ENCODE peak calls at places on chromosomes 5 and 9, in nine cellular contexts. A, N, R, C, I, L, O, U and Q are unnamed samples.

GRCh38 chr5:176823076-176823481 is 12.7 kb downstream of the UNC5A start:
- DNase-seq in A (no peak), N (no peak), R (no peak), C (no peak), I (no peak), L (no peak), O (no peak), U (no peak), Q (peak; percentile 93)

GRCh38 chr5:93164690-93165089 is 416.3 kb downstream of the NR2F1-AS1 start:
- DNase-seq in A (no peak), N (no peak), R (no peak), C (peak; percentile 61), I (peak; percentile 47), L (no peak), O (no peak), U (no peak), Q (peak; percentile 24)

GRCh38 chr5:174338204-174339010 is 292.9 kb downstream of the NSG2 start:
- DNase-seq in A (no peak), N (no peak), R (no peak), C (no peak), I (no peak), L (no peak), O (no peak), U (no peak), Q (no peak)

GRCh38 chr9:137683307-137683864 is 64.6 kb downstream of the EHMT1 start:
- DNase-seq in A (no peak), N (no peak), R (no peak), C (no peak), I (no peak), L (no peak), O (no peak), U (no peak), Q (no peak)

GRCh38 chr9:97845130-97845529 is 7.9 kb upstream of the FOXE1 start:
- DNase-seq in A (no peak), N (no peak), R (no peak), C (no peak), I (no peak), L (no peak), O (no peak), U (no peak), Q (no peak)

GRCh38 chr5:162806195-162806594 is 631.2 kb upstream of the CCNG1 start:
- DNase-seq in A (no peak), N (no peak), R (no peak), C (no peak), I (no peak), L (no peak), O (no peak), U (no peak), Q (no peak)

GRCh38 chr5:35205186-35205585 is 25.1 kb downstream of the PRLR start:
- DNase-seq in A (no peak), N (no peak), R (no peak), C (no peak), I (no peak), L (no peak), O (no peak), U (no peak), Q (no peak)

GRCh38 chr9:110133608-110134214 is 74.2 kb downstream of the C9orf152 start:
- DNase-seq in A (no peak), N (no peak), R (no peak), C (no peak), I (peak; percentile 53), L (no peak), O (no peak), U (no peak), Q (no peak)

GRCh38 chr9:120532475-120532874 is 47.5 kb downstream of the CDK5RAP2 start:
- DNase-seq in A (no peak), N (no peak), R (no peak), C (no peak), I (peak; percentile 82), L (peak; percentile 60), O (no peak), U (no peak), Q (peak; percentile 24)

GRCh38 chr9:87959916-87960581 is 14.3 kb downstream of the CDK20 start:
- DNase-seq in A (peak; percentile 20), N (no peak), R (no peak), C (no peak), I (no peak), L (no peak), O (no peak), U (no peak), Q (no peak)

GRCh38 chr9:29211681-29212589 is 1638.7 kb upstream of the C9orf72 start:
- DNase-seq in A (no peak), N (no peak), R (no peak), C (no peak), I (peak; percentile 47), L (peak; percentile 50), O (peak; percentile 80), U (no peak), Q (peak; percentile 80)

GRCh38 chr9:6355728-6356127 is 27.6 kb downstream of the TPD52L3 start:
- DNase-seq in A (peak; percentile 17), N (no peak), R (no peak), C (peak; percentile 42), I (no peak), L (no peak), O (peak; percentile 35), U (no peak), Q (no peak)

GRCh38 chr5:73826301-73826700 is 200.3 kb downstream of the ARHGEF28 start:
- DNase-seq in A (no peak), N (no peak), R (no peak), C (no peak), I (no peak), L (peak; percentile 67), O (no peak), U (no peak), Q (no peak)

GRCh38 chr5:158877706-158878105 is 222.0 kb downstream of the EBF1 start:
- DNase-seq in A (no peak), N (no peak), R (no peak), C (no peak), I (no peak), L (no peak), O (no peak), U (no peak), Q (no peak)

GRCh38 chr5:142939884-142940283 is 169.7 kb downstream of the ARHGAP26 start:
- DNase-seq in A (no peak), N (no peak), R (no peak), C (no peak), I (no peak), L (no peak), O (no peak), U (no peak), Q (no peak)

GRCh38 chr9:130301483-130302286 is 36.1 kb downstream of the HMCN2 start:
- DNase-seq in A (peak; percentile 25), N (no peak), R (no peak), C (no peak), I (no peak), L (no peak), O (no peak), U (no peak), Q (no peak)
- TF ChIP-seq CTCF in A (no peak), N (no peak), R (no peak), C (no peak), I (no peak), L (no peak), O (no peak), U (no peak), Q (no peak)

DNA sequence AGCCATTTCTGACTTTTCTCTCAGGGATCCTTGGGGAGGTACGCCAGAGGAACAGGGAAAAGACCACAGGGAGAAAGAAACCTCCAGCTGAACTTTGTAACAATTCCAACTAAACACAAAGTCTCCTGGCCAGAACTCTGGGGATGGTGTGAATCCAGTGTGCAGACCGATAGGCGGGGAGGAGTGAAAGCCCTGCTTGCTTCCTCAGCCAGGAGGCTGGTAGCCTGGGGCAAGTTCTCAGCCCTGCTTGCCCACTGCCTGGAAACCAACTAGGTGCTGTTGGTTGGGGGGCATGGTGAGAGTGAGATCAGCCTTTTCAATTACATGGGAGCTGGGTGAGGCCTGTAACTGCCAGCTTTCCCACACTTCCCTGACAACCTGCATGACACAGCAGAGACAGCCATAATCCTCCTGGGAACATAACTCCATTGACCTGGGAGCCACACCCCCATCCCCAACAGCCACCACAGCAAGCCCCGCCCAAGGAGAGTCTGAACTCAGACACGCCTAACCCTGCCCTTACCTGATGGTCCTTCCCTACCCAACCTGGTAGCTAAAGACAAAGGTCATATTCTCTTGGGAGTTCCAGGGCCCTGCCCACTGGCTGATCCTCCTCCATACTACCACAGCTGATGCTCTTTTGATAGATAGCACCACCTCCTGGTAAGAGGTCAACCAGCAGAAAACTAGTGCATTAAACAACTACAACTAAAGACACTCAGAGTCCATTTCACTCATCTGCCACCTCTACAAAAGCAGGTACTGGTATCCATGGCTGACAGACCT is 100.1 kb upstream of the TNFAIP8 start:
- DNase-seq in A (no peak), N (no peak), R (no peak), C (no peak), I (peak; percentile 32), L (no peak), O (peak; percentile 17), U (no peak), Q (no peak)
- TF ChIP-seq CTCF in A (peak; percentile 38), N (no peak), R (no peak), C (no peak), I (no peak), L (no peak), O (no peak), U (peak; percentile 41), Q (no peak)

DNA sequence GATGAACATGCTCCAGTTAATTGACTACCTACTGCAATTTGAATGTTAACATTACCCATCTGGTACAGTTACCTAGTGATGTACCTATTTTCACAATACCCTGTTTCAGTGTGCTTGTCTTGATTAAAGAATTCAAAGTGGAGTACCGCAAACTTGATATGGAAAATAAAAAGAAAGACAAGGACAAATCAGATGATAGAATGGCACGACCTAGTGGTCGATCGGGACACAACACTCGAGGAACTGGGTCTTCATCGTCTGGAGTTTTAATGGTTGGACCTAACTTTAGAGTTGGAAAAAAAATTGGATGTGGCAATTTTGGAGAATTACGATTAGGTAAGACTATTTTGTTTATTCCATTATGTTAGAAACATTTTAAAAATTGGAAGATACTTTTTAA is 33.5 kb downstream of the CSNK1G3 start:
- DNase-seq in A (no peak), N (no peak), R (no peak), C (no peak), I (peak; percentile 38), L (no peak), O (no peak), U (peak; percentile 7), Q (peak; percentile 25)
- TF ChIP-seq CTCF in A (no peak), N (peak; percentile 54), R (peak; percentile 64), C (peak; percentile 32), I (peak; percentile 19), L (peak; percentile 42), O (no peak), U (peak; percentile 59), Q (peak; percentile 41)

GRCh38 chr5:118592234-118592633 is 396.1 kb downstream of the DTWD2 start:
- DNase-seq in A (no peak), N (no peak), R (no peak), C (no peak), I (no peak), L (no peak), O (no peak), U (no peak), Q (no peak)

GRCh38 chr5:118596255-118596654 is 392.1 kb downstream of the DTWD2 start:
- DNase-seq in A (no peak), N (no peak), R (no peak), C (no peak), I (no peak), L (no peak), O (no peak), U (no peak), Q (no peak)

GRCh38 chr5:118590806-118591205 is 397.5 kb downstream of the DTWD2 start:
- DNase-seq in A (no peak), N (no peak), R (no peak), C (no peak), I (no peak), L (no peak), O (no peak), U (no peak), Q (no peak)

GRCh38 chr5:118597448-118597847 is 390.9 kb downstream of the DTWD2 start:
- DNase-seq in A (no peak), N (no peak), R (no peak), C (no peak), I (no peak), L (no peak), O (no peak), U (no peak), Q (no peak)

GRCh38 chr5:118592678-118593328 is 395.5 kb downstream of the DTWD2 start:
- DNase-seq in A (no peak), N (no peak), R (no peak), C (no peak), I (peak; percentile 9), L (no peak), O (no peak), U (no peak), Q (no peak)
- TF ChIP-seq CTCF in A (peak; percentile 23), N (no peak), R (no peak), C (peak; percentile 30), I (no peak), L (no peak), O (no peak), U (peak; percentile 36), Q (no peak)